ENCODE peak calls at places on chromosome X, in four cellular contexts. X, S, Z and W are unnamed samples.

GRCh38 chrX:119008122-119008744 is 33.8 kb downstream of the LONRF3 start:
- DNase-seq in Z (peak; percentile 29), X (peak; percentile 27), S (peak; percentile 1), W (no peak)

GRCh38 chrX:38878674-38879375 is 77.6 kb downstream of the MID1IP1 start:
- DNase-seq in X (no peak), S (no peak), Z (no peak), W (no peak)

GRCh38 chrX:7091923-7092322 is 55.6 kb upstream of the STS start:
- DNase-seq in X (no peak), S (no peak), Z (no peak), W (no peak)

GRCh38 chrX:13151806-13152510 is 107.5 kb upstream of the FAM9C start:
- DNase-seq in X (no peak), Z (no peak), S (no peak), W (no peak)

GRCh38 chrX:150771116-150771515 is 77.9 kb downstream of the MTMR1 start:
- DNase-seq in Z (no peak), X (no peak), S (no peak), W (no peak)

GRCh38 chrX:71989768-71990167 is 79.1 kb downstream of the NHSL2 start:
- DNase-seq in X (no peak), S (no peak), Z (peak; percentile 19), W (peak; percentile 63)

GRCh38 chrX:125713633-125714032 is 394.0 kb downstream of the TEX13C start:
- DNase-seq in X (no peak), Z (no peak), S (no peak), W (no peak)

GRCh38 chrX:129659861-129660260 is 5.1 kb upstream of the APLN start:
- DNase-seq in S (no peak), X (no peak), Z (no peak), W (no peak)

GRCh38 chrX:49042581-49043219 is 457 bp downstream of the TFE3 start:
- DNase-seq in X (no peak), S (no peak), Z (no peak), W (peak; percentile 1)

GRCh38 chrX:19225906-19226305 is 103.6 kb upstream of the ADGRG2 start:
- DNase-seq in X (no peak), Z (peak; percentile 26), S (no peak), W (peak; percentile 42)

GRCh38 chrX:133594156-133594555 is 178.9 kb upstream of the GPC4 start:
- DNase-seq in S (no peak), Z (no peak), X (no peak), W (no peak)

GRCh38 chrX:29671426-29671825 is 543.9 kb upstream of the MAGEB2 start:
- DNase-seq in Z (peak; percentile 60), S (no peak), X (no peak), W (no peak)

GRCh38 chrX:25131055-25131454 is 115.3 kb upstream of the ARX start:
- DNase-seq in X (no peak), Z (no peak), S (no peak), W (peak; percentile 43)

GRCh38 chrX:12269484-12269883 is 131.2 kb downstream of the FRMPD4 start:
- DNase-seq in X (no peak), S (no peak), Z (no peak), W (peak; percentile 2)

GRCh38 chrX:153925739-153926593 is at the start of gene ARHGAP4:
- DNase-seq in X (peak; percentile 41), Z (no peak), S (no peak), W (peak; percentile 51)

GRCh38 chrX:16882188-16882587 is 12.0 kb upstream of the RBBP7 start:
- DNase-seq in Z (peak; percentile 28), S (peak; percentile 0), X (no peak), W (peak; percentile 1)

GRCh38 chrX:11382935-11383334 is 89.7 kb downstream of the AMELX start:
- DNase-seq in X (no peak), S (no peak), Z (no peak), W (no peak)

GRCh38 chrX:46582325-46582724 is 8.8 kb downstream of the CHST7 start:
- DNase-seq in X (no peak), Z (peak; percentile 42), S (no peak), W (peak; percentile 31)

GRCh38 chrX:151153086-151153485 is 23.3 kb upstream of the GPR50 start:
- DNase-seq in Z (peak; percentile 13), X (no peak), S (no peak), W (peak; percentile 65)

GRCh38 chrX:79243691-79244090 is 99.2 kb downstream of the GPR174 start:
- DNase-seq in Z (no peak), X (no peak), S (no peak), W (no peak)

GRCh38 chrX:110646386-110646785 is 149.2 kb downstream of the CHRDL1 start:
- DNase-seq in S (no peak), Z (no peak), X (no peak), W (no peak)

GRCh38 chrX:22122510-22122909 is 90.4 kb downstream of the PHEX start:
- DNase-seq in S (no peak), Z (peak; percentile 94), X (no peak), W (peak; percentile 73)

GRCh38 chrX:24879679-24880078 is 136.1 kb downstream of the ARX start:
- DNase-seq in X (no peak), S (no peak), Z (no peak), W (no peak)

GRCh38 chrX:72046447-72046846 is 85.3 kb downstream of the RTL5 start:
- DNase-seq in X (no peak), S (no peak), Z (no peak), W (no peak)

GRCh38 chrX:47208108-47208507 is 10.4 kb upstream of the CDK16 start:
- DNase-seq in Z (no peak), S (no peak), X (no peak), W (no peak)

GRCh38 chrX:131298846-131299245 is 9.7 kb upstream of the IGSF1 start:
- DNase-seq in X (no peak), Z (no peak), S (no peak), W (no peak)

GRCh38 chrX:9790866-9791265 is 4.6 kb downstream of the SHROOM2 start:
- DNase-seq in S (no peak), Z (peak; percentile 25), X (no peak), W (no peak)

GRCh38 chrX:70219938-70220764 is 14.3 kb upstream of the AWAT1 start:
- DNase-seq in Z (peak; percentile 73), S (no peak), X (no peak), W (peak; percentile 21)

GRCh38 chrX:79138658-79139241 is 5.7 kb upstream of the GPR174 start:
- DNase-seq in S (no peak), Z (no peak), X (no peak), W (no peak)

GRCh38 chrX:17040711-17041110 is 94.3 kb downstream of the REPS2 start:
- DNase-seq in S (no peak), Z (no peak), X (no peak), W (no peak)

GRCh38 chrX:46444011-46444410 is 101.2 kb downstream of the ZNF674 start:
- DNase-seq in X (no peak), S (no peak), Z (peak; percentile 84), W (peak; percentile 94)

GRCh38 chrX:2819345-2820130 is 9.2 kb upstream of the GYG2 start:
- DNase-seq in S (no peak), X (no peak), Z (peak; percentile 21), W (peak; percentile 8)

GRCh38 chrX:69077895-69078455 is 87.3 kb downstream of the PJA1 start:
- DNase-seq in X (no peak), Z (no peak), S (no peak), W (no peak)

GRCh38 chrX:74585766-74586165 is 28.7 kb downstream of the RLIM start:
- DNase-seq in X (no peak), Z (no peak), S (no peak), W (no peak)